ENCODE peak calls at places on chromosomes 5 and 9, in four cellular contexts. A is AG04449, E is cardiac septum, V is IMR-90. J is an unnamed sample.

GRCh38 chr5:64330728-64331231 is 165.1 kb downstream of the RNF180 start:
- DNase-seq in A (no peak), E (peak; percentile 77), V (no peak), J (peak; percentile 73)

GRCh38 chr5:142819816-142820215 is 49.6 kb downstream of the ARHGAP26 start:
- DNase-seq in V (peak; percentile 57), A (no peak), E (no peak), J (no peak)

GRCh38 chr5:94376672-94377345 is 241.6 kb downstream of the KIAA0825 start:
- DNase-seq in V (no peak), A (no peak), E (no peak), J (no peak)

GRCh38 chr5:114435885-114436299 is 74.0 kb downstream of the KCNN2 start:
- DNase-seq in V (no peak), A (no peak), E (no peak), J (no peak)

GRCh38 chr9:9790216-9790872 is 822.5 kb downstream of the PTPRD start:
- DNase-seq in A (no peak), E (no peak), V (no peak), J (no peak)

GRCh38 chr5:71830626-71831539 is 111.8 kb downstream of the CARTPT start:
- DNase-seq in V (peak; percentile 83), E (peak; percentile 86), A (peak; percentile 65), J (peak; percentile 72)

GRCh38 chr9:81225586-81225985 is 463.8 kb downstream of the TLE1 start:
- DNase-seq in E (no peak), V (no peak), A (no peak), J (no peak)

GRCh38 chr9:21402387-21403247 is 6.3 kb upstream of the IFNA8 start:
- DNase-seq in E (no peak), A (no peak), V (no peak), J (no peak)

GRCh38 chr5:118956727-118957126 is 31.6 kb downstream of the DTWD2 start:
- DNase-seq in V (peak; percentile 22), A (no peak), E (no peak), J (no peak)

GRCh38 chr9:90821697-90822096 is 20.1 kb downstream of the SYK start:
- DNase-seq in E (no peak), V (peak; percentile 10), A (no peak), J (no peak)

GRCh38 chr5:6849569-6849968 is 136.3 kb downstream of the TENT4A start:
- DNase-seq in A (no peak), V (no peak), E (no peak), J (no peak)

GRCh38 chr5:57009811-57010210 is 57.9 kb upstream of the MIER3 start:
- DNase-seq in A (no peak), V (no peak), E (no peak), J (no peak)

GRCh38 chr5:173922527-173922926 is 34.4 kb downstream of the CPEB4 start:
- DNase-seq in A (no peak), E (no peak), V (peak; percentile 17), J (no peak)

GRCh38 chr9:109238677-109239076 is 71.6 kb upstream of the FRRS1L start:
- DNase-seq in E (no peak), V (no peak), A (no peak), J (no peak)

GRCh38 chr5:78547731-78548189 is 100.8 kb downstream of the LHFPL2 start:
- DNase-seq in E (peak; percentile 91), A (peak; percentile 73), V (peak; percentile 84), J (no peak)

GRCh38 chr5:149442563-149443182 is 63.6 kb upstream of the IL17B start:
- DNase-seq in E (peak; percentile 92), V (peak; percentile 70), A (no peak), J (peak; percentile 91)

GRCh38 chr9:123349691-123350480 is 6.1 kb upstream of the CRB2 start:
- DNase-seq in V (peak; percentile 43), E (no peak), A (no peak), J (no peak)

GRCh38 chr9:111999319-111999718 is 102.7 kb downstream of the UGCG start:
- DNase-seq in V (no peak), E (no peak), A (no peak), J (no peak)

GRCh38 chr5:174430940-174431339 is 293.4 kb upstream of the MSX2 start:
- DNase-seq in V (no peak), E (no peak), A (no peak), J (no peak)